ENCODE peak calls at places on chromosomes 13 and 19, in nine cellular contexts. T, C, Q, E, K, Y, F, R and B are unnamed samples.

GRCh38 chr13:113970810-113971470 is 2.9 kb downstream of the C13orf46 start:
- DNase-seq in T (no peak), C (no peak), Q (no peak), E (no peak), K (no peak), Y (peak; percentile 96), F (peak; percentile 79), R (no peak), B (no peak)

GRCh38 chr19:16066611-16067104 is 9.6 kb upstream of the TPM4 start:
- DNase-seq in T (peak; percentile 72), C (no peak), Q (no peak), E (peak; percentile 95), K (peak; percentile 61), Y (peak; percentile 88), F (no peak), R (peak; percentile 79), B (peak; percentile 56)

GRCh38 chr13:92232880-92233279 is 834.5 kb downstream of the GPC5 start:
- DNase-seq in T (no peak), C (no peak), Q (no peak), E (no peak), K (no peak), Y (no peak), F (no peak), R (no peak), B (no peak)

GRCh38 chr19:6774821-6775707 is 2.6 kb downstream of the VAV1 start:
- DNase-seq in T (no peak), C (no peak), Q (no peak), E (peak; percentile 52), K (no peak), Y (no peak), F (no peak), R (no peak), B (no peak)

GRCh38 chr13:93260591-93260990 is 34.0 kb downstream of the GPC6 start:
- DNase-seq in T (no peak), C (no peak), Q (no peak), E (peak; percentile 65), K (peak; percentile 36), Y (peak; percentile 20), F (no peak), R (no peak), B (no peak)

GRCh38 chr19:30374791-30375650 is 2.8 kb downstream of the ZNF536 start:
- DNase-seq in T (no peak), C (no peak), Q (no peak), E (no peak), K (no peak), Y (no peak), F (no peak), R (no peak), B (no peak)

GRCh38 chr13:49711218-49711863 is 20.1 kb upstream of the EBPL start:
- DNase-seq in T (no peak), C (no peak), Q (no peak), E (peak; percentile 92), K (peak; percentile 78), Y (peak; percentile 49), F (no peak), R (peak; percentile 38), B (no peak)

GRCh38 chr19:56115490-56115889 is 5.6 kb downstream of the ZNF787 start:
- DNase-seq in T (no peak), C (no peak), Q (no peak), E (no peak), K (no peak), Y (no peak), F (no peak), R (no peak), B (no peak)

GRCh38 chr13:75437582-75438318 is 44.2 kb downstream of the TBC1D4 start:
- DNase-seq in T (no peak), C (no peak), Q (no peak), E (peak; percentile 43), K (peak; percentile 36), Y (no peak), F (no peak), R (no peak), B (no peak)

GRCh38 chr13:79483302-79483701 is 2.3 kb downstream of the NDFIP2 start:
- DNase-seq in T (no peak), C (no peak), Q (no peak), E (peak; percentile 77), K (peak; percentile 56), Y (no peak), F (no peak), R (no peak), B (no peak)

GRCh38 chr13:34347784-34348573 is 530.0 kb downstream of the RFC3 start:
- DNase-seq in T (no peak), C (peak; percentile 54), Q (no peak), E (no peak), K (no peak), Y (no peak), F (no peak), R (no peak), B (no peak)

GRCh38 chr19:2970201-2970838 is 7.0 kb upstream of the TLE6 start:
- DNase-seq in T (no peak), C (no peak), Q (no peak), E (no peak), K (no peak), Y (no peak), F (no peak), R (peak; percentile 32), B (no peak)

GRCh38 chr13:94263038-94263437 is 216.4 kb downstream of the DCT start:
- DNase-seq in T (no peak), C (no peak), Q (no peak), E (no peak), K (no peak), Y (no peak), F (no peak), R (no peak), B (no peak)

GRCh38 chr13:51152713-51153112 is 41.6 kb upstream of the C13orf42 start:
- DNase-seq in T (no peak), C (peak; percentile 20), Q (no peak), E (no peak), K (no peak), Y (no peak), F (no peak), R (no peak), B (no peak)